ENCODE peak calls at places on chromosomes 12 and 14, in ten cellular contexts. X is right lobe of liver, R is HCT116, F is NB4, K is IMR-90, J is H54, E is heart left ventricle, Z is stomach, N is HepG2, V is suprapubic skin. G is an unnamed sample.

GRCh38 chr12:49043856-49044258 is 16.7 kb downstream of the KMT2D start:
- DNase-seq in X (peak; percentile 71), K (peak; percentile 40), N (peak; percentile 34), R (no peak), Z (peak; percentile 60), F (peak; percentile 85), J (no peak), E (peak; percentile 51), V (no peak), G (peak; percentile 86)

GRCh38 chr12:52178984-52179383 is 12.8 kb downstream of the KRT80 start:
- DNase-seq in K (no peak), V (no peak), J (no peak), F (no peak), N (no peak), Z (no peak), R (no peak), E (no peak), X (no peak), G (no peak)

GRCh38 chr14:91367173-91368171 is 50.1 kb downstream of the CCDC88C start:
- DNase-seq in J (peak; percentile 71), R (no peak), F (peak; percentile 52), V (no peak), E (no peak), X (no peak), Z (peak; percentile 85), K (peak; percentile 66), N (no peak), G (no peak)

GRCh38 chr12:78793491-78793890 is 71.1 kb upstream of the SYT1 start:
- DNase-seq in R (no peak), X (no peak), V (no peak), K (peak; percentile 3), F (no peak), Z (no peak), E (no peak), N (no peak), J (no peak), G (no peak)

GRCh38 chr12:92042791-92043531 is 102.7 kb downstream of the BTG1 start:
- DNase-seq in F (no peak), J (no peak), R (no peak), N (no peak), V (no peak), X (no peak), Z (no peak), K (peak; percentile 28), E (no peak), G (no peak)

GRCh38 chr12:12441891-12442461 is 85.1 kb downstream of the BORCS5 start:
- DNase-seq in V (no peak), J (no peak), N (no peak), F (peak; percentile 49), E (no peak), K (peak; percentile 39), Z (no peak), X (no peak), R (no peak), G (peak; percentile 71)

GRCh38 chr12:123384994-123385376 is 1.1 kb downstream of the KMT5A start:
- DNase-seq in Z (no peak), F (peak; percentile 19), K (peak; percentile 63), N (no peak), R (no peak), J (peak; percentile 68), X (no peak), V (no peak), E (no peak), G (peak; percentile 63)

GRCh38 chr14:99891266-99891665 is 98.1 kb downstream of the EML1 start:
- DNase-seq in F (no peak), V (no peak), N (no peak), E (no peak), K (no peak), Z (no peak), J (no peak), R (no peak), X (no peak), G (no peak)

GRCh38 chr14:37544407-37544806 is 50.6 kb downstream of the FOXA1 start:
- DNase-seq in Z (peak; percentile 35), N (no peak), V (no peak), F (no peak), R (no peak), X (no peak), E (no peak), K (no peak), J (no peak), G (no peak)

GRCh38 chr14:104871145-104871655 is 6.1 kb downstream of the CEP170B start:
- DNase-seq in N (no peak), J (no peak), Z (no peak), R (no peak), X (peak; percentile 17), V (peak; percentile 72), E (no peak), F (no peak), K (no peak), G (no peak)

GRCh38 chr14:102779574-102780315 is 2.5 kb downstream of the TRAF3 start:
- DNase-seq in Z (no peak), V (no peak), K (peak; percentile 33), N (no peak), E (no peak), J (no peak), F (peak; percentile 54), R (no peak), X (no peak), G (no peak)

DNA sequence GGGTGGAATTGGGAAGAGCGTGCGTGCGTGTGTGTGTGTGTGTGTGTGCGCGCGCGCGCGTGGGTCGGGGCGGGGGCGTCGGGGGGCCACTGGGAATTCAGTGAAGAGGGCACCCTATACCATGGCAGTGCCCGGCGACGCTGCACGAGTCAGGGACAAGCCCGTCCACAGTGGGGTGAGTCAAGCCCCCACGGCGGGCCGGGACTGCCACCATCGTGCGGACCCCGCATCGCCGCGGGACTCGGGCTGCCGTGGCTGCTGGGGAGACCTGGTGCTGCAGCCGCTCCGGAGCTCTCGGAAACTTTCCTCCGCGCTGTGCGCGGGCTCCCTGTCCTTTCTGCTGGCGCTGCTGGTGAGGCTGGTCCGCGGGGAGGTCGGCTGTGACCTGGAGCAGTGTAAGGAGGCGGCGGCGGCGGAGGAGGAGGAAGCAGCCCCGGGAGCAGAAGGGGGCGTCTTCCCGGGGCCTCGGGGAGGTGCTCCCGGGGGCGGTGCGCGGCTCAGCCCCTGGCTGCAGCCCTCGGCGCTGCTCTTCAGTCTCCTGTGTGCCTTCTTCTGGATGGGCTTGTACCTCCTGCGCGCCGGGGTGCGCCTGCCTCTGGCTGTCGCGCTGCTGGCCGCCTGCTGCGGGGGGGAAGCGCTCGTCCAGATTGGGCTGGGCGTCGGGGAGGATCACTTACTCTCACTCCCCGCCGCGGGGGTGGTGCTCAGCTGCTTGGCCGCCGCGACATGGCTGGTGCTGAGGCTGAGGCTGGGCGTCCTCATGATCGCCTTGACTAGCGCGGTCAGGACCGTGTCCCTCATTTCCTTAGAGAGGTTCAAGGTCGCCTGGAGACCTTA is 1.0 kb downstream of the PDE3A start:
- DNase-seq in Z (peak; percentile 27), R (no peak), E (peak; percentile 86), V (peak; percentile 80), X (peak; percentile 35), K (peak; percentile 39), J (no peak), N (no peak), F (peak; percentile 85), G (peak; percentile 83)
- TF ChIP-seq POLR2A in Z (no peak), R (no peak), E (peak; percentile 91), V (no peak), X (peak; percentile 46), K (no peak), J (peak; percentile 58), N (no peak), F (no peak), G (no peak)

DNA sequence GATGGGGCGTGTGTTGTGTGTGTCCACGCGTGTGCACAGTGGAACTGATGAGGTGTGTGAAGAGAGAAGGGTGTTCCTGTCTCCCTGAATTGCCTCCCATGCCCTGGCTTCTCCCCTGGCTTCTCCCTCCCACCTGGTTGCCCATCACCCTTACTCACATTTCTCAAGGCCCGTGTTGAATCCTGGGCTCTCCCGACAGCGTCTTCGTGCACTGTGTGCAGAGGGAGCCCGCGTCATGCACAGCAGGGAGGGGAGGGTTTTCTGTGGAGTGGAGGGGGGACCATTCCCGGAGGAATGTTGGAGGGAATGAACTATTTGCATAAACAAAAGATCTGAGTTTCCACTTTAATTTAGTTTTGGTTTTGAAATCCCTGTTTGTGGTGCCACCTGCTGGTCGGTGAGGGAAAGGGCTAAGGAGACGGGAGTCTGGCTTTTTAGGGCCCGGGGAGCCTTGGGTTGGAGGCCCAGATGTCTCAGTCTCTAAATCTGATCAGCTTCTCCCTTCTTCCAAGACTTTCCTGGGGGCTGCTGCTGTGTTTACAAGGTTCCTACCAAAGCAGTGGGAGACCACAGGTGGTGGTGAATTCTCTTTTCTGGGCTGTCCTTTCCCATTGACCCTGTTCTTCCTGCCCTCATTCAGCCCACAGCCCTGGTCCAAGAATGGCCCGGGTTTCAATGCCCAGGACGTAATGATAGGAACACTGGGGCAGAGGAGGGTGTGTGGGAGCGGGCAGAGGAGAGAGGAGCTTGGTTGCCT is at the start of gene C1R:
- DNase-seq in N (peak; percentile 48), J (peak; percentile 39), F (peak; percentile 61), X (peak; percentile 86), V (peak; percentile 90), K (peak; percentile 92), R (no peak), E (peak; percentile 66), Z (peak; percentile 77), G (peak; percentile 85)
- TF ChIP-seq POLR2A in N (no peak), J (no peak), F (no peak), X (peak; percentile 58), V (peak; percentile 58), K (no peak), R (no peak), E (no peak), Z (no peak), G (no peak)

DNA sequence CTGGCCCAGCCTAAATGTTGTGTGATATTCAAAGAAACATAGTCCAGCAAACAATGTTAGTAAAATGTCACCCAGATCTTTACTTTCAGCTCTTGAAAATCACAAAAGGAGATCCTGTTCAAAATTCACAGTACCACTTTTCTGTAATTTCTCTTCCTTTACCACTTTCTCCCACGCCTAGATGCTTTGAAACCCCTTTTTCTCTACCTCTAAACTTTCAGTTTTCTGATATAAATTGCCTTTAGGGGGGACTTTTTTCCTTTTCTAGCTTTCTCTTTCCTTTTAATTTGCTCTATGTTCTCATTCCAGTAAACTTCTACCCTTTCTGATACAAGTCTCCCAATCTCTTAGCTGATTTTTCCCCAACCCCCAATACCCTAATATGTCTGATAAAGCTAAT is 101.8 kb downstream of the LMO3 start:
- DNase-seq in J (no peak), N (no peak), K (no peak), F (no peak), V (no peak), Z (no peak), E (no peak), R (no peak), X (no peak), G (no peak)
- TF ChIP-seq POLR2A in J (no peak), N (no peak), K (no peak), F (no peak), V (no peak), Z (no peak), E (no peak), R (no peak), X (no peak), G (no peak)

DNA sequence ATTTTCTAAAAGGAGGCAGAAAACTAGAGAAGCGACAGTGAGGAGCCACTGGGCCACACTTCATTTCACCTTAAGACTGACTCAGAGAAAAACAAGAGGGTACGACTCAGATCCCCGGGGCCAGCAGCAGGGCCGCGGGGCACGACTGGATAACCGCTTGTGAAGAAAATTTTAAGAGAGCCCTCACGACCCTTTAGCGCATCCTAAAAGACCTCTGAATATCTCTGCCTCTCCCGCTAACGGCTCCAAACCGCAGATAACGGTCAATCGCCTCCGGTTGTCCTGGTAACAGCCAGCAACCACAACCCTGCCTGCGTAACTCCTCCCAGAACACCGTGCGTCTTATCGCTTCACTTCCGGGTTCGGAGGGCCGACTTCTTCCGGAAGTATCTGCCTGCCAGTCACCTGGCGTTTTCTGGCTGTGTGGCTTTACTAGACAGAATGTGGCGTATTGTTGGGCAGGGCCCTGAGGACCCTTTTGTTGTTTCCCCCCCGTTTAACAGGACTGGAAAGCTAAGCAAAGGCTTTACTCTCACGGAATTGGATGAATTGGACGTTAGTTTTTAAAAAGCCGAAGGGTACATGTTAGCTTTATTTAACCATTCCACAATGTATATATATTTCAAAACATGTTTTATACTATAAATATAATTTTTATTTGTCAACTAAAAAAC is 5.4 kb upstream of the ATP23 start:
- DNase-seq in V (peak; percentile 94), E (peak; percentile 91), F (peak; percentile 100), R (peak; percentile 88), X (peak; percentile 91), N (peak; percentile 94), J (peak; percentile 67), Z (peak; percentile 91), K (peak; percentile 92), G (peak; percentile 99)
- TF ChIP-seq POLR2A in V (peak; percentile 39), E (peak; percentile 46), F (peak; percentile 75), R (peak; percentile 70), X (peak; percentile 33), N (peak; percentile 87), J (peak; percentile 43), Z (no peak), K (peak; percentile 82), G (peak; percentile 99)

G was measured in erythroblast.